ENCODE peak calls at places on chromosomes 5 and 9, in five cellular contexts. D, O, G, B and A are unnamed samples.

GRCh38 chr5:6371079-6371810 is 7.1 kb downstream of the MED10 start:
- DNase-seq in O (no peak), B (no peak), G (no peak), D (no peak), A (no peak)

GRCh38 chr5:150801117-150801927 is 22.8 kb downstream of the SMIM3 start:
- DNase-seq in B (peak; percentile 43), O (peak; percentile 16), G (peak; percentile 45), D (peak; percentile 41), A (peak; percentile 30)

GRCh38 chr5:68456756-68457217 is 241.2 kb downstream of the PIK3R1 start:
- DNase-seq in G (peak; percentile 88), D (no peak), B (no peak), O (no peak), A (no peak)

GRCh38 chr9:123507992-123508391 is 152.0 kb downstream of the CRB2 start:
- DNase-seq in G (no peak), O (no peak), D (no peak), B (no peak), A (no peak)

GRCh38 chr9:125522328-125522725 is 184.7 kb downstream of the MAPKAP1 start:
- DNase-seq in O (no peak), G (peak; percentile 34), B (no peak), D (no peak), A (no peak)

GRCh38 chr5:115601709-115602584 is at the start of gene TICAM2:
- DNase-seq in O (peak; percentile 77), G (peak; percentile 68), B (no peak), D (no peak), A (no peak)

GRCh38 chr5:182126-182525 is 9.2 kb upstream of the LRRC14B start:
- DNase-seq in D (no peak), B (no peak), G (no peak), O (no peak), A (no peak)

GRCh38 chr5:171646338-171647042 is 139.1 kb upstream of the SMIM23 start:
- DNase-seq in D (no peak), G (no peak), B (no peak), O (no peak), A (no peak)

GRCh38 chr9:137179761-137180160 is 7.9 kb upstream of the TMEM210 start:
- DNase-seq in D (no peak), G (no peak), B (no peak), O (no peak), A (no peak)

GRCh38 chr9:131836607-131837315 is 96.9 kb upstream of the RAPGEF1 start:
- DNase-seq in B (no peak), O (no peak), D (no peak), G (no peak), A (no peak)

GRCh38 chr5:41115281-41115680 is 44.1 kb upstream of the MROH2B start:
- DNase-seq in D (no peak), O (no peak), B (no peak), G (peak; percentile 38), A (no peak)

GRCh38 chr5:44885903-44886302 is 77.2 kb downstream of the MRPS30 start:
- DNase-seq in O (peak; percentile 52), B (no peak), D (no peak), G (peak; percentile 61), A (no peak)